ENCODE peak calls at places on chromosomes 6 and 20, in seven cellular contexts. C is glutamatergic neuron, E is hepatocyte, I is neural crest cell, R is NCI-H345, Z is hypothalamus, A is HFF-Myc. S is an unnamed sample.

GRCh38 chr6:1787894-1788293 is 178.2 kb downstream of the FOXC1 start:
- DNase-seq in C (no peak), E (no peak), I (no peak), R (no peak), Z (no peak), A (no peak), S (no peak)

GRCh38 chr6:70834520-70834919 is 122.3 kb downstream of the B3GAT2 start:
- DNase-seq in C (no peak), E (no peak), I (no peak), R (no peak), Z (no peak), A (no peak), S (no peak)

GRCh38 chr6:15431762-15432495 is 186.1 kb downstream of the JARID2 start:
- DNase-seq in C (no peak), E (peak; percentile 38), I (no peak), R (no peak), Z (no peak), A (no peak), S (no peak)

GRCh38 chr6:34543421-34543820 is 12.7 kb downstream of the SPDEF start:
- DNase-seq in C (no peak), E (no peak), I (no peak), R (no peak), Z (no peak), A (peak; percentile 46), S (no peak)

GRCh38 chr20:11395581-11395980 is 522.1 kb upstream of the BTBD3 start:
- DNase-seq in C (no peak), E (no peak), I (no peak), R (no peak), Z (no peak), A (no peak), S (no peak)

GRCh38 chr6:111478064-111478476 is 4.9 kb downstream of the REV3L start:
- DNase-seq in C (no peak), E (no peak), I (no peak), R (no peak), Z (no peak), A (no peak), S (no peak)

GRCh38 chr6:144064402-144064830 is 31.0 kb downstream of the SF3B5 start:
- DNase-seq in C (peak; percentile 27), E (peak; percentile 57), I (peak; percentile 23), R (no peak), Z (no peak), A (no peak), S (peak; percentile 30)

GRCh38 chr6:156886409-156886808 is 109.2 kb downstream of the ARID1B start:
- DNase-seq in C (no peak), E (no peak), I (no peak), R (no peak), Z (no peak), A (no peak), S (no peak)

GRCh38 chr6:6547111-6547879 is 41.2 kb upstream of the LY86 start:
- DNase-seq in C (peak; percentile 91), E (peak; percentile 93), I (peak; percentile 93), R (peak; percentile 59), Z (peak; percentile 80), A (peak; percentile 32), S (peak; percentile 69)

GRCh38 chr6:15322781-15323536 is 77.1 kb downstream of the JARID2 start:
- DNase-seq in C (no peak), E (peak; percentile 64), I (no peak), R (no peak), Z (no peak), A (no peak), S (no peak)

S was measured in immature natural killer cell.